ENCODE peak calls at places on chromosomes 5 and 9, in ten cellular contexts. One of them, this sample, is unnamed.

GRCh38 chr9:99326112-99326916 is 104.2 kb downstream of the SEC61B start:
- DNase-seq in fibroblast of mammary gland: peak
- DNase-seq in dorsolateral prefrontal cortex: no peak
- DNase-seq in cardiac fibroblast: peak
- DNase-seq in AG09309: peak
- DNase-seq in transverse colon: no peak
- DNase-seq in GM23338: peak
- DNase-seq in coronary artery: no peak
- DNase-seq in mesothelial cell of epicardium: no peak
- DNase-seq in HFFc6: no peak
- DNase-seq in this sample: no peak

GRCh38 chr5:164498393-164498792 is 993.0 kb downstream of the MAT2B start:
- DNase-seq in fibroblast of mammary gland: no peak
- DNase-seq in dorsolateral prefrontal cortex: no peak
- DNase-seq in cardiac fibroblast: no peak
- DNase-seq in AG09309: no peak
- DNase-seq in transverse colon: no peak
- DNase-seq in GM23338: peak
- DNase-seq in coronary artery: no peak
- DNase-seq in mesothelial cell of epicardium: no peak
- DNase-seq in HFFc6: no peak
- DNase-seq in this sample: no peak

GRCh38 chr5:132001647-132002561 is 9.6 kb downstream of the ACSL6 start:
- DNase-seq in fibroblast of mammary gland: no peak
- DNase-seq in dorsolateral prefrontal cortex: no peak
- DNase-seq in cardiac fibroblast: peak
- DNase-seq in AG09309: no peak
- DNase-seq in transverse colon: no peak
- DNase-seq in GM23338: peak
- DNase-seq in coronary artery: no peak
- DNase-seq in mesothelial cell of epicardium: no peak
- DNase-seq in HFFc6: peak
- DNase-seq in this sample: no peak

GRCh38 chr5:34811691-34812090 is 27.3 kb upstream of the TTC23L start:
- DNase-seq in fibroblast of mammary gland: no peak
- DNase-seq in dorsolateral prefrontal cortex: no peak
- DNase-seq in cardiac fibroblast: no peak
- DNase-seq in AG09309: no peak
- DNase-seq in transverse colon: no peak
- DNase-seq in GM23338: no peak
- DNase-seq in coronary artery: no peak
- DNase-seq in mesothelial cell of epicardium: no peak
- DNase-seq in HFFc6: no peak
- DNase-seq in this sample: no peak

GRCh38 chr5:115459844-115460243 is 84.7 kb downstream of the FEM1C start:
- DNase-seq in fibroblast of mammary gland: peak
- DNase-seq in dorsolateral prefrontal cortex: no peak
- DNase-seq in cardiac fibroblast: peak
- DNase-seq in AG09309: no peak
- DNase-seq in transverse colon: no peak
- DNase-seq in GM23338: no peak
- DNase-seq in coronary artery: no peak
- DNase-seq in mesothelial cell of epicardium: no peak
- DNase-seq in HFFc6: peak
- DNase-seq in this sample: no peak

GRCh38 chr9:114501786-114502682 is 3.2 kb downstream of the WHRN start:
- DNase-seq in fibroblast of mammary gland: peak
- DNase-seq in dorsolateral prefrontal cortex: no peak
- DNase-seq in cardiac fibroblast: no peak
- DNase-seq in AG09309: peak
- DNase-seq in transverse colon: no peak
- DNase-seq in GM23338: peak
- DNase-seq in coronary artery: no peak
- DNase-seq in mesothelial cell of epicardium: no peak
- DNase-seq in HFFc6: peak
- DNase-seq in this sample: no peak

GRCh38 chr9:104080983-104081382 is 13.1 kb upstream of the SMC2 start:
- DNase-seq in fibroblast of mammary gland: no peak
- DNase-seq in dorsolateral prefrontal cortex: no peak
- DNase-seq in cardiac fibroblast: no peak
- DNase-seq in AG09309: no peak
- DNase-seq in transverse colon: no peak
- DNase-seq in GM23338: no peak
- DNase-seq in coronary artery: no peak
- DNase-seq in mesothelial cell of epicardium: no peak
- DNase-seq in HFFc6: no peak
- DNase-seq in this sample: no peak

GRCh38 chr5:43007246-43007910 is 32.7 kb downstream of the ANXA2R start:
- DNase-seq in fibroblast of mammary gland: peak
- DNase-seq in dorsolateral prefrontal cortex: peak
- DNase-seq in cardiac fibroblast: peak
- DNase-seq in AG09309: peak
- DNase-seq in transverse colon: peak
- DNase-seq in GM23338: peak
- DNase-seq in coronary artery: peak
- DNase-seq in mesothelial cell of epicardium: peak
- DNase-seq in HFFc6: peak
- DNase-seq in this sample: no peak

GRCh38 chr5:157339409-157339808 is 73.5 kb downstream of the CYFIP2 start:
- DNase-seq in fibroblast of mammary gland: no peak
- DNase-seq in dorsolateral prefrontal cortex: no peak
- DNase-seq in cardiac fibroblast: no peak
- DNase-seq in AG09309: no peak
- DNase-seq in transverse colon: no peak
- DNase-seq in GM23338: no peak
- DNase-seq in coronary artery: no peak
- DNase-seq in mesothelial cell of epicardium: no peak
- DNase-seq in HFFc6: no peak
- DNase-seq in this sample: no peak
- TF ChIP-seq CTCF in fibroblast of mammary gland: no peak
- TF ChIP-seq CTCF in dorsolateral prefrontal cortex: no peak
- TF ChIP-seq CTCF in cardiac fibroblast: no peak
- TF ChIP-seq CTCF in AG09309: no peak
- TF ChIP-seq CTCF in transverse colon: no peak
- TF ChIP-seq CTCF in GM23338: no peak
- TF ChIP-seq CTCF in coronary artery: no peak
- TF ChIP-seq CTCF in mesothelial cell of epicardium: no peak
- TF ChIP-seq CTCF in HFFc6: no peak
- TF ChIP-seq CTCF in this sample: no peak

GRCh38 chr9:71719585-71719984 is 48.7 kb downstream of the CEMIP2 start:
- DNase-seq in fibroblast of mammary gland: peak
- DNase-seq in dorsolateral prefrontal cortex: no peak
- DNase-seq in cardiac fibroblast: peak
- DNase-seq in AG09309: peak
- DNase-seq in transverse colon: no peak
- DNase-seq in GM23338: no peak
- DNase-seq in coronary artery: no peak
- DNase-seq in mesothelial cell of epicardium: no peak
- DNase-seq in HFFc6: peak
- DNase-seq in this sample: no peak

GRCh38 chr9:71719088-71719487 is 49.2 kb downstream of the CEMIP2 start:
- DNase-seq in fibroblast of mammary gland: no peak
- DNase-seq in dorsolateral prefrontal cortex: no peak
- DNase-seq in cardiac fibroblast: no peak
- DNase-seq in AG09309: no peak
- DNase-seq in transverse colon: no peak
- DNase-seq in GM23338: no peak
- DNase-seq in coronary artery: no peak
- DNase-seq in mesothelial cell of epicardium: no peak
- DNase-seq in HFFc6: no peak
- DNase-seq in this sample: no peak

GRCh38 chr9:71721786-71722295 is 46.5 kb downstream of the CEMIP2 start:
- DNase-seq in fibroblast of mammary gland: peak
- DNase-seq in dorsolateral prefrontal cortex: no peak
- DNase-seq in cardiac fibroblast: peak
- DNase-seq in AG09309: no peak
- DNase-seq in transverse colon: no peak
- DNase-seq in GM23338: no peak
- DNase-seq in coronary artery: no peak
- DNase-seq in mesothelial cell of epicardium: no peak
- DNase-seq in HFFc6: no peak
- DNase-seq in this sample: no peak

GRCh38 chr9:71710856-71711255 is 57.5 kb downstream of the CEMIP2 start:
- DNase-seq in fibroblast of mammary gland: no peak
- DNase-seq in dorsolateral prefrontal cortex: no peak
- DNase-seq in cardiac fibroblast: no peak
- DNase-seq in AG09309: no peak
- DNase-seq in transverse colon: no peak
- DNase-seq in GM23338: no peak
- DNase-seq in coronary artery: no peak
- DNase-seq in mesothelial cell of epicardium: no peak
- DNase-seq in HFFc6: no peak
- DNase-seq in this sample: no peak

DNA sequence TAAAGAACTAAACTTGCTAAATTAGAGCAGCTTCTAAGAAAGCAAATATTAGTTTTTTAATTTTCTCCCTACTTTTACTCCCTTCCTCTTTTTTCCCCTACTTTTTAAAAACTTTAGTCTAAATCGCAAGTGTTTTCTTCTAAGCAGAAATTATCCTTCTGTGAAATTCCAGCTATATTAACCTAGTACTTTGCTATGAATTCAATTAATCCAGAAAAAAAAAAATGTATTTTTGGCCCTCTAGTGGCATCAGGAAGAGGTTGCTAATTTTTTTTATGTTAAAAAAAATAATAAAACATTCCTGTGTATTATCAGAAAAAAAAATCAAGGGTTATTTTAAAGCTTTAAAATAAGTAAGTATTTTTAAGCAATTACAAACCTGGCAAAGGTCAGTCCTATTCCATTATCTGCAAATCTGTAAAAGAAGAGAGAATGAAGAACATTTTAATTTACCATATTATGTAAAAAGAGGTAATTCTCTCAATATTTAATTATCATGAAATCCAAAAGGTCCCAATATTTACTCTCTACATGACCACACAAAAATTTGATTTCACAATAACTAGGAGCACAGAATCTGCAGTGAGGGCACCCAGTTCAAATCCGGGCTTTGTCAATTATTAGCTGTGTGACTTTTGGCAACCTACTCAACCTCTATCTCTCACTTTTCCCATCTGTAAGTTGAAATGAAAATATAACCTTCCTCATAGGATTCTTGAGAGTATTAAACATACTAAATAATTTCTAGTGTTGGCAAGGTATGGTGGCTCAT is 52.0 kb downstream of the CEMIP2 start:
- DNase-seq in fibroblast of mammary gland: peak
- DNase-seq in dorsolateral prefrontal cortex: no peak
- DNase-seq in cardiac fibroblast: peak
- DNase-seq in AG09309: no peak
- DNase-seq in transverse colon: no peak
- DNase-seq in GM23338: no peak
- DNase-seq in coronary artery: no peak
- DNase-seq in mesothelial cell of epicardium: no peak
- DNase-seq in HFFc6: no peak
- DNase-seq in this sample: no peak
- TF ChIP-seq CTCF in fibroblast of mammary gland: peak
- TF ChIP-seq CTCF in dorsolateral prefrontal cortex: peak
- TF ChIP-seq CTCF in cardiac fibroblast: peak
- TF ChIP-seq CTCF in AG09309: peak
- TF ChIP-seq CTCF in transverse colon: peak
- TF ChIP-seq CTCF in GM23338: no peak
- TF ChIP-seq CTCF in coronary artery: peak
- TF ChIP-seq CTCF in mesothelial cell of epicardium: peak
- TF ChIP-seq CTCF in HFFc6: peak
- TF ChIP-seq CTCF in this sample: peak

GRCh38 chr9:125239631-125240597 is 1.2 kb downstream of the HSPA5 start:
- DNase-seq in fibroblast of mammary gland: no peak
- DNase-seq in dorsolateral prefrontal cortex: no peak
- DNase-seq in cardiac fibroblast: no peak
- DNase-seq in AG09309: no peak
- DNase-seq in transverse colon: no peak
- DNase-seq in GM23338: no peak
- DNase-seq in coronary artery: no peak
- DNase-seq in mesothelial cell of epicardium: no peak
- DNase-seq in HFFc6: no peak
- DNase-seq in this sample: no peak

GRCh38 chr9:125241863-125242739 is 958 bp upstream of the HSPA5 start:
- DNase-seq in fibroblast of mammary gland: no peak
- DNase-seq in dorsolateral prefrontal cortex: peak
- DNase-seq in cardiac fibroblast: no peak
- DNase-seq in AG09309: no peak
- DNase-seq in transverse colon: peak
- DNase-seq in GM23338: no peak
- DNase-seq in coronary artery: no peak
- DNase-seq in mesothelial cell of epicardium: peak
- DNase-seq in HFFc6: peak
- DNase-seq in this sample: no peak

GRCh38 chr9:125240649-125240999 is 519 bp downstream of the HSPA5 start:
- DNase-seq in fibroblast of mammary gland: peak
- DNase-seq in dorsolateral prefrontal cortex: no peak
- DNase-seq in cardiac fibroblast: peak
- DNase-seq in AG09309: no peak
- DNase-seq in transverse colon: peak
- DNase-seq in GM23338: peak
- DNase-seq in coronary artery: no peak
- DNase-seq in mesothelial cell of epicardium: no peak
- DNase-seq in HFFc6: no peak
- DNase-seq in this sample: no peak

GRCh38 chr9:125238915-125239446 is 2.2 kb downstream of the HSPA5 start:
- DNase-seq in fibroblast of mammary gland: no peak
- DNase-seq in dorsolateral prefrontal cortex: no peak
- DNase-seq in cardiac fibroblast: no peak
- DNase-seq in AG09309: no peak
- DNase-seq in transverse colon: no peak
- DNase-seq in GM23338: no peak
- DNase-seq in coronary artery: no peak
- DNase-seq in mesothelial cell of epicardium: no peak
- DNase-seq in HFFc6: no peak
- DNase-seq in this sample: no peak

GRCh38 chr9:125241000-125241862 is at the start of gene HSPA5:
- DNase-seq in fibroblast of mammary gland: peak
- DNase-seq in dorsolateral prefrontal cortex: peak
- DNase-seq in cardiac fibroblast: peak
- DNase-seq in AG09309: peak
- DNase-seq in transverse colon: peak
- DNase-seq in GM23338: peak
- DNase-seq in coronary artery: peak
- DNase-seq in mesothelial cell of epicardium: peak
- DNase-seq in HFFc6: peak
- DNase-seq in this sample: peak
- TF ChIP-seq CTCF in fibroblast of mammary gland: no peak
- TF ChIP-seq CTCF in dorsolateral prefrontal cortex: peak
- TF ChIP-seq CTCF in cardiac fibroblast: peak
- TF ChIP-seq CTCF in AG09309: peak
- TF ChIP-seq CTCF in transverse colon: no peak
- TF ChIP-seq CTCF in GM23338: no peak
- TF ChIP-seq CTCF in coronary artery: no peak
- TF ChIP-seq CTCF in mesothelial cell of epicardium: no peak
- TF ChIP-seq CTCF in HFFc6: peak
- TF ChIP-seq CTCF in this sample: no peak

DNA sequence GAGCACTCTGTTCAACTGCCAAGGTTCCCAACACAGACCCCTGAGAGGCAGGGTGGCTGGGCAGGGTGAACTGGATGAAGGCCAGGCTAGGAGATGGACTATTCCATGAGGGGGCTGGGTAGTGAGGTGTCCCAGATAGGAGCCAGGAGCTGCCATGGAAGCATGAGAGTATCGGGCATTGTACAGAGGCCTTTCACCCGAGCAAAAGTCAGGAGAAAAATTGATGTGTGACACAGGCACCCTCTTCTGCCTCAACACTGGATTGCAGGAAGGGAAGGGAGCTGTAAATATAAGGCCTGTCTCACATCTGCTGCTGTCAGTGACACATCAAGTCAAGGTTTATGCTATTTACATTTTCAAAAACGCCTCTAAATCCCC is 74.6 kb downstream of the UBAP1 start:
- DNase-seq in fibroblast of mammary gland: peak
- DNase-seq in dorsolateral prefrontal cortex: no peak
- DNase-seq in cardiac fibroblast: peak
- DNase-seq in AG09309: peak
- DNase-seq in transverse colon: no peak
- DNase-seq in GM23338: no peak
- DNase-seq in coronary artery: no peak
- DNase-seq in mesothelial cell of epicardium: no peak
- DNase-seq in HFFc6: peak
- DNase-seq in this sample: no peak
- TF ChIP-seq CTCF in fibroblast of mammary gland: peak
- TF ChIP-seq CTCF in dorsolateral prefrontal cortex: no peak
- TF ChIP-seq CTCF in cardiac fibroblast: peak
- TF ChIP-seq CTCF in AG09309: peak
- TF ChIP-seq CTCF in transverse colon: no peak
- TF ChIP-seq CTCF in GM23338: peak
- TF ChIP-seq CTCF in coronary artery: no peak
- TF ChIP-seq CTCF in mesothelial cell of epicardium: no peak
- TF ChIP-seq CTCF in HFFc6: no peak
- TF ChIP-seq CTCF in this sample: peak

This sample was measured in D721Med.